ENCODE peak calls at places on chromosomes 11 and 22, in six cellular contexts. N is fibroblast of lung, H is memory B cell, X is HFFc6, S is activated T-cell treated with anti-CD3 and anti-CD28 coated beads for 1 hour, R is left cardiac atrium. C is an unnamed sample.

GRCh38 chr11:118911880-118912741 is 13.6 kb downstream of the BCL9L start:
- DNase-seq in H (no peak), S (peak; percentile 70), N (peak; percentile 86), X (peak; percentile 91), R (peak; percentile 89), C (peak; percentile 96)

GRCh38 chr22:35376728-35377472 is 4.0 kb upstream of the HMOX1 start:
- DNase-seq in H (peak; percentile 55), S (no peak), R (peak; percentile 94), X (peak; percentile 96), N (peak; percentile 99), C (peak; percentile 92)

GRCh38 chr11:45647786-45648185 is 17.6 kb downstream of the CHST1 start:
- DNase-seq in N (no peak), S (no peak), R (no peak), X (no peak), H (no peak), C (no peak)

GRCh38 chr22:30181459-30182353 is 64.9 kb downstream of the LIF start:
- DNase-seq in R (no peak), X (no peak), S (no peak), H (no peak), N (no peak), C (no peak)

GRCh38 chr11:44774131-44774530 is 47.4 kb downstream of the TSPAN18 start:
- DNase-seq in S (no peak), N (no peak), H (no peak), R (peak; percentile 75), X (no peak), C (no peak)

GRCh38 chr11:36455658-36456111 is 54.4 kb downstream of the TRAF6 start:
- DNase-seq in X (peak; percentile 96), R (peak; percentile 91), S (no peak), H (no peak), N (peak; percentile 98), C (peak; percentile 88)

GRCh38 chr22:44684506-44685383 is 17.3 kb upstream of the PRR5 start:
- DNase-seq in S (peak; percentile 70), N (peak; percentile 90), R (peak; percentile 88), X (peak; percentile 92), H (peak; percentile 76), C (peak; percentile 90)

GRCh38 chr11:104154296-104154695 is 9.7 kb downstream of the PDGFD start:
- DNase-seq in S (no peak), N (no peak), H (no peak), X (no peak), R (no peak), C (no peak)

GRCh38 chr22:46682011-46682731 is 55.9 kb downstream of the CERK start:
- DNase-seq in X (no peak), R (no peak), S (no peak), N (no peak), H (no peak), C (no peak)

GRCh38 chr22:25492950-25493790 is 71.3 kb upstream of the GRK3 start:
- DNase-seq in S (no peak), R (no peak), N (no peak), X (no peak), H (no peak), C (no peak)

GRCh38 chr11:118488480-118489109 is 38.7 kb upstream of the TTC36 start:
- DNase-seq in N (peak; percentile 88), X (peak; percentile 73), R (peak; percentile 44), H (peak; percentile 77), S (peak; percentile 76), C (peak; percentile 64)

GRCh38 chr22:46229701-46230100 is 20.4 kb downstream of the CDPF1 start:
- DNase-seq in S (no peak), R (no peak), N (no peak), H (no peak), X (peak; percentile 6), C (no peak)

GRCh38 chr11:77179048-77179447 is 51.0 kb downstream of the MYO7A start:
- DNase-seq in R (no peak), H (no peak), X (no peak), S (no peak), N (no peak), C (no peak)

GRCh38 chr11:19243143-19243542 is 2.4 kb upstream of the E2F8 start:
- DNase-seq in S (no peak), X (no peak), H (no peak), N (no peak), R (no peak), C (no peak)

GRCh38 chr11:737366-737765 is 9.9 kb upstream of the TALDO1 start:
- DNase-seq in S (no peak), R (no peak), H (no peak), N (no peak), X (no peak), C (no peak)

GRCh38 chr11:61008971-61009370 is 37.5 kb downstream of the CD6 start:
- DNase-seq in S (no peak), X (no peak), N (no peak), R (no peak), H (no peak), C (no peak)